ENCODE peak calls at places on chromosome 21, in four cellular contexts. One of them, this sample, is unnamed.

GRCh38 chr21:45837936-45838335 is 143.6 kb upstream of the COL6A1 start:
- DNase-seq in endodermal cell: no peak
- DNase-seq in fibroblast of lung: no peak
- DNase-seq in CD8-positive, alpha-beta T cell: no peak
- DNase-seq in this sample: no peak

GRCh38 chr21:31182231-31183129 is 144.2 kb upstream of the KRTAP19-8 start:
- DNase-seq in endodermal cell: no peak
- DNase-seq in fibroblast of lung: no peak
- DNase-seq in CD8-positive, alpha-beta T cell: peak
- DNase-seq in this sample: no peak

GRCh38 chr21:26759731-26760130 is 85.5 kb downstream of the ADAMTS1 start:
- DNase-seq in endodermal cell: no peak
- DNase-seq in fibroblast of lung: no peak
- DNase-seq in CD8-positive, alpha-beta T cell: no peak
- DNase-seq in this sample: no peak

GRCh38 chr21:34073749-34074282 is 438 bp downstream of the MRPS6 start:
- DNase-seq in endodermal cell: peak
- DNase-seq in fibroblast of lung: no peak
- DNase-seq in CD8-positive, alpha-beta T cell: peak
- DNase-seq in this sample: peak

GRCh38 chr21:45555557-45556301 is 13.5 kb upstream of the SLC19A1 start:
- DNase-seq in endodermal cell: peak
- DNase-seq in fibroblast of lung: peak
- DNase-seq in CD8-positive, alpha-beta T cell: no peak
- DNase-seq in this sample: peak

GRCh38 chr21:42400525-42400924 is 3.2 kb upstream of the UBASH3A start:
- DNase-seq in endodermal cell: no peak
- DNase-seq in fibroblast of lung: no peak
- DNase-seq in CD8-positive, alpha-beta T cell: no peak
- DNase-seq in this sample: no peak

GRCh38 chr21:14712121-14712520 is 166.0 kb upstream of the SAMSN1 start:
- DNase-seq in endodermal cell: no peak
- DNase-seq in fibroblast of lung: no peak
- DNase-seq in CD8-positive, alpha-beta T cell: no peak
- DNase-seq in this sample: no peak

GRCh38 chr21:45570826-45571601 is 28.8 kb upstream of the SLC19A1 start:
- DNase-seq in endodermal cell: no peak
- DNase-seq in fibroblast of lung: peak
- DNase-seq in CD8-positive, alpha-beta T cell: no peak
- DNase-seq in this sample: no peak

GRCh38 chr21:41817228-41817627 is 50.4 kb upstream of the RIPK4 start:
- DNase-seq in endodermal cell: peak
- DNase-seq in fibroblast of lung: peak
- DNase-seq in CD8-positive, alpha-beta T cell: no peak
- DNase-seq in this sample: no peak

GRCh38 chr21:22106720-22107410 is 1108.7 kb downstream of the NCAM2 start:
- DNase-seq in endodermal cell: no peak
- DNase-seq in fibroblast of lung: no peak
- DNase-seq in CD8-positive, alpha-beta T cell: no peak
- DNase-seq in this sample: no peak

GRCh38 chr21:33029975-33030461 is 4.3 kb downstream of the OLIG2 start:
- DNase-seq in endodermal cell: no peak
- DNase-seq in fibroblast of lung: no peak
- DNase-seq in CD8-positive, alpha-beta T cell: no peak
- DNase-seq in this sample: peak

GRCh38 chr21:25426580-25426979 is 180.7 kb downstream of the MRPL39 start:
- DNase-seq in endodermal cell: no peak
- DNase-seq in fibroblast of lung: no peak
- DNase-seq in CD8-positive, alpha-beta T cell: no peak
- DNase-seq in this sample: no peak

GRCh38 chr21:17921579-17922530 is 102.7 kb upstream of the C21orf91 start:
- DNase-seq in endodermal cell: no peak
- DNase-seq in fibroblast of lung: peak
- DNase-seq in CD8-positive, alpha-beta T cell: no peak
- DNase-seq in this sample: no peak

GRCh38 chr21:32442566-32443318 is 30.2 kb downstream of the EVA1C start:
- DNase-seq in endodermal cell: no peak
- DNase-seq in fibroblast of lung: no peak
- DNase-seq in CD8-positive, alpha-beta T cell: no peak
- DNase-seq in this sample: no peak

GRCh38 chr21:34807146-34807880 is 138.5 kb downstream of the CLIC6 start:
- DNase-seq in endodermal cell: peak
- DNase-seq in fibroblast of lung: peak
- DNase-seq in CD8-positive, alpha-beta T cell: no peak
- DNase-seq in this sample: no peak

GRCh38 chr21:34679056-34679455 is 10.3 kb downstream of the CLIC6 start:
- DNase-seq in endodermal cell: no peak
- DNase-seq in fibroblast of lung: no peak
- DNase-seq in CD8-positive, alpha-beta T cell: no peak
- DNase-seq in this sample: no peak

GRCh38 chr21:40835179-40835694 is 11.7 kb downstream of the DSCAM start:
- DNase-seq in endodermal cell: no peak
- DNase-seq in fibroblast of lung: no peak
- DNase-seq in CD8-positive, alpha-beta T cell: no peak
- DNase-seq in this sample: no peak

GRCh38 chr21:23960769-23961168 is 1646.5 kb downstream of the MRPL39 start:
- DNase-seq in endodermal cell: no peak
- DNase-seq in fibroblast of lung: no peak
- DNase-seq in CD8-positive, alpha-beta T cell: no peak
- DNase-seq in this sample: no peak

GRCh38 chr21:23950344-23950743 is 1656.9 kb downstream of the MRPL39 start:
- DNase-seq in endodermal cell: no peak
- DNase-seq in fibroblast of lung: no peak
- DNase-seq in CD8-positive, alpha-beta T cell: no peak
- DNase-seq in this sample: no peak

GRCh38 chr21:23952269-23952668 is 1655.0 kb downstream of the MRPL39 start:
- DNase-seq in endodermal cell: no peak
- DNase-seq in fibroblast of lung: no peak
- DNase-seq in CD8-positive, alpha-beta T cell: no peak
- DNase-seq in this sample: no peak

GRCh38 chr21:23951251-23951650 is 1656.0 kb downstream of the MRPL39 start:
- DNase-seq in endodermal cell: no peak
- DNase-seq in fibroblast of lung: peak
- DNase-seq in CD8-positive, alpha-beta T cell: no peak
- DNase-seq in this sample: no peak

GRCh38 chr21:23955130-23955873 is 1652.0 kb downstream of the MRPL39 start:
- DNase-seq in endodermal cell: no peak
- DNase-seq in fibroblast of lung: no peak
- DNase-seq in CD8-positive, alpha-beta T cell: no peak
- DNase-seq in this sample: no peak
- H3K27ac ChIP-seq in endodermal cell: no peak
- H3K27ac ChIP-seq in fibroblast of lung: no peak
- H3K27ac ChIP-seq in CD8-positive, alpha-beta T cell: no peak
- H3K27ac ChIP-seq in this sample: no peak

GRCh38 chr21:38300180-38300579 is 43.4 kb downstream of the KCNJ15 start:
- DNase-seq in endodermal cell: no peak
- DNase-seq in fibroblast of lung: no peak
- DNase-seq in CD8-positive, alpha-beta T cell: no peak
- DNase-seq in this sample: no peak

GRCh38 chr21:38303300-38303699 is 46.5 kb downstream of the KCNJ15 start:
- DNase-seq in endodermal cell: no peak
- DNase-seq in fibroblast of lung: peak
- DNase-seq in CD8-positive, alpha-beta T cell: no peak
- DNase-seq in this sample: no peak

GRCh38 chr21:38299651-38300050 is 42.9 kb downstream of the KCNJ15 start:
- DNase-seq in endodermal cell: no peak
- DNase-seq in fibroblast of lung: no peak
- DNase-seq in CD8-positive, alpha-beta T cell: no peak
- DNase-seq in this sample: no peak

GRCh38 chr21:38298833-38299232 is 42.0 kb downstream of the KCNJ15 start:
- DNase-seq in endodermal cell: no peak
- DNase-seq in fibroblast of lung: no peak
- DNase-seq in CD8-positive, alpha-beta T cell: no peak
- DNase-seq in this sample: no peak

DNA sequence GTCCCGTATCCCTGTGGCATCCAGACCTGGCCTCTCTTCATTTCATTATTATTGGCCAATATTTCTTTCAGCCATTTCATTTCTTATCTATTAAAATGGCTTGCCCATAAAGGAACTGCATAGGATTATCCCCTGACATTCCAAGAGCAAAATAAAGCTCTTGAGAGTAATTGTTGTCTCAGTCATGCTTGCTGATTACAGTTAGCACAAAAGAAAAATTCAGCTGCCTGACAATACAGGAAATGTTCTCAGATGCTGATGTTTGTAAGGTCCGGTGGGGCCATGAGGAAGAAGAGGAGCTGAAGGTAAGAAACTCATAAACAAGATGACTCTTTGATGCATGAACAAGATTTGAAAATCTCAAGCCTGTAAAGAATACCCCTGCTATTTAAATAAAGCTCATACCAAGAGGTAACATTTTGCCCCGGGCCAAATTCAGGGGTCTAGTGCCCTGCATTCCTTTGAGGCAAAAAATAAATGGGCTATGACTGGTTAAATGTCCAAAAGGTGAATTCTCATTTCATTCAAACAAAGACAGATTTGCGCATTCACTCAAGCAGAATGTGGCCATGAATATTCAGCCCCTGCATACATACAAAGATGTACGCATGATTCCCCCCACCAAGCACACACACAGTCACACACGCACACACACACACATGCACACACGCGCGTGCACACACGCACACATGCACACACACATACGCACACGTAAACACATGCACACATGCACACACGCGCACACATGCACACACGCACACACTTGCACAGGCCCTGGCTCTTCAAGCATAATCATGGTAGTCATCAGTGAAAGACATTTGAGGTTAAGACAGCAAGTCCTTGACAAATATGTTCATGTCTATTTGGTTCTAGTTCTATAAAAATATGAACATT is 44.8 kb downstream of the KCNJ15 start:
- DNase-seq in endodermal cell: no peak
- DNase-seq in fibroblast of lung: no peak
- DNase-seq in CD8-positive, alpha-beta T cell: no peak
- DNase-seq in this sample: no peak
- H3K27ac ChIP-seq in endodermal cell: no peak
- H3K27ac ChIP-seq in fibroblast of lung: no peak
- H3K27ac ChIP-seq in CD8-positive, alpha-beta T cell: no peak
- H3K27ac ChIP-seq in this sample: no peak

GRCh38 chr21:16423921-16424320 is 694.1 kb downstream of the USP25 start:
- DNase-seq in endodermal cell: no peak
- DNase-seq in fibroblast of lung: no peak
- DNase-seq in CD8-positive, alpha-beta T cell: no peak
- DNase-seq in this sample: no peak
- H3K27ac ChIP-seq in endodermal cell: no peak
- H3K27ac ChIP-seq in fibroblast of lung: no peak
- H3K27ac ChIP-seq in CD8-positive, alpha-beta T cell: no peak
- H3K27ac ChIP-seq in this sample: no peak

GRCh38 chr21:29152936-29153335 is 22.5 kb downstream of the MAP3K7CL start:
- DNase-seq in endodermal cell: no peak
- DNase-seq in fibroblast of lung: peak
- DNase-seq in CD8-positive, alpha-beta T cell: no peak
- DNase-seq in this sample: no peak
- H3K27ac ChIP-seq in endodermal cell: no peak
- H3K27ac ChIP-seq in fibroblast of lung: no peak
- H3K27ac ChIP-seq in CD8-positive, alpha-beta T cell: no peak
- H3K27ac ChIP-seq in this sample: no peak

DNA sequence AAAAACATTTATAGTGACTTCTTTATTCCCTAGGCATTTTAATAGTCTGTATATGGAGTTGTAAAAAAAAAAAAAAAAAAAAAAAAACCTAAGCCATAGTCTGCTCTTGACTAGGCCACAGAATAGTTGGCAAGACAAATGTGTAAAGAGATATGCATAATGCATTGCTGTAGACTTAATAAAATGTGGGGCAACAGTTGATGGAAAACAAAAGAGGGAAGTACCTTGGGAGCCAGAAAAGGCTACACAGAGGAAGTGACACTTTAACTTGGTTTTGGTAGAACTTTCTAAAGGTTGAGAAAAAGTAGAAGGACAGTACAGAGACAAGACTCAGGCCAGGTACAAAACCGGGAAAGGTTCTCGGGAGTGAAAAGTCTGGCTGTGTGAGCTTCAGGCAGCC is 802.9 kb upstream of the ADAMTS5 start:
- DNase-seq in endodermal cell: no peak
- DNase-seq in fibroblast of lung: no peak
- DNase-seq in CD8-positive, alpha-beta T cell: no peak
- DNase-seq in this sample: no peak
- H3K27ac ChIP-seq in endodermal cell: no peak
- H3K27ac ChIP-seq in fibroblast of lung: no peak
- H3K27ac ChIP-seq in CD8-positive, alpha-beta T cell: no peak
- H3K27ac ChIP-seq in this sample: no peak

GRCh38 chr21:44533121-44533890 is 6.7 kb downstream of the KRTAP10-1 start:
- DNase-seq in endodermal cell: peak
- DNase-seq in fibroblast of lung: no peak
- DNase-seq in CD8-positive, alpha-beta T cell: no peak
- DNase-seq in this sample: no peak
- H3K27ac ChIP-seq in endodermal cell: no peak
- H3K27ac ChIP-seq in fibroblast of lung: no peak
- H3K27ac ChIP-seq in CD8-positive, alpha-beta T cell: no peak
- H3K27ac ChIP-seq in this sample: no peak

DNA sequence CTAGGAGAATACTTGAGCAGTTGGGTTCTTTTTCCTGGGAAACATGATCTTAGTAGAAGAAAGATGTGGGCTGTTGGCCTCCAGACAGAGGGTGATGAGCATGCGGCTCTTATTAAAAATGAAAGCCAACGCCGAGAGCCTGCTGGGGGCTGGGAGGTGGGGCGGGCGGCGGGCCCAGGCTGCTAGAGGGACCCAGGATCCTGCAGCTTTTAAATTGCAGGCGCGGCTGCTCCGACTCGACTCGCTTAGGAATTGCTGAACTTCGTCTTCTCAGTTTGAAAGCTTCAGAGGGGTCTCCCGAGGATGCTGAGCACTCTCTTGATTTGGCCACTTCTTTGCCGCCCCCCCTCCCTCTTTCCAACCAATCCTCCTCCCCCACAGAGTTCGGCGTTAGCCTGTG is 1.2 kb downstream of the AGPAT3 start:
- DNase-seq in endodermal cell: peak
- DNase-seq in fibroblast of lung: peak
- DNase-seq in CD8-positive, alpha-beta T cell: no peak
- DNase-seq in this sample: peak
- H3K27ac ChIP-seq in endodermal cell: peak
- H3K27ac ChIP-seq in fibroblast of lung: peak
- H3K27ac ChIP-seq in CD8-positive, alpha-beta T cell: peak
- H3K27ac ChIP-seq in this sample: peak

DNA sequence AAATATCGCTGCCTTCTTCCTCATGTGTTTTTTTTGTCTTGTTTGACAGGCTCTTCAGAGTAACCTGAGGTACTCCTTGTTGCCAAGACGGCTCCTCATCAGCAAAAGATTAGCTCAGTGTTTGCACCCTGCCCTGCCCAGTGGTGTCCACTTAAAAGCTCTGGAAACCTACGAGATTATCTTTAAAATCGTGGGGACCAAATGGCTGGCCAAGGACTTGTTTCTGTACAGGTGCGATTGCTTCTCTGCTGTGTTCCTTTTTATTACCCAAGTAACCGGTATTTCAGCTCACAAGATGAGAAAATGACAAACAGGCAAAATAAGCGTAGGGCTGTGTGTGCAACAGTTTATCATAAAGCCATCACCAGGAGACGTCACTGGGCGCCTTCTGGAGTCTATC is 42.4 kb downstream of the DOP1B start:
- DNase-seq in endodermal cell: no peak
- DNase-seq in fibroblast of lung: no peak
- DNase-seq in CD8-positive, alpha-beta T cell: no peak
- DNase-seq in this sample: no peak
- H3K27ac ChIP-seq in endodermal cell: no peak
- H3K27ac ChIP-seq in fibroblast of lung: no peak
- H3K27ac ChIP-seq in CD8-positive, alpha-beta T cell: no peak
- H3K27ac ChIP-seq in this sample: no peak

GRCh38 chr21:39630191-39630591 is 17.5 kb downstream of the B3GALT5 start:
- DNase-seq in endodermal cell: no peak
- DNase-seq in fibroblast of lung: peak
- DNase-seq in CD8-positive, alpha-beta T cell: no peak
- DNase-seq in this sample: no peak
- H3K27ac ChIP-seq in endodermal cell: no peak
- H3K27ac ChIP-seq in fibroblast of lung: no peak
- H3K27ac ChIP-seq in CD8-positive, alpha-beta T cell: no peak
- H3K27ac ChIP-seq in this sample: no peak

This sample was measured in substantia nigra.